ENCODE peak calls at places on chromosomes 2 and 18, in seven cellular contexts. Q is OCI-LY7, J is dorsolateral prefrontal cortex, N is brain microvascular endothelial cell, H is gastrocnemius medialis, Z is WERI-Rb-1, I is AG10803. X is an unnamed sample.

GRCh38 chr2:172455121-172455515 is 27.7 kb downstream of the ITGA6 start:
- DNase-seq in J (no peak), Z (no peak), H (no peak), N (no peak), Q (no peak), I (no peak), X (no peak)

GRCh38 chr2:231464576-231465540 is 574 bp upstream of the NCL start:
- DNase-seq in Q (peak), N (peak), Z (peak), J (peak), I (no peak), H (peak), X (peak)

GRCh38 chr18:4636957-4637356 is 181.8 kb upstream of the DLGAP1 start:
- DNase-seq in Z (no peak), H (no peak), Q (peak), N (no peak), I (no peak), J (no peak), X (peak)

GRCh38 chr2:20080415-20080814 is 29.0 kb upstream of the LAPTM4A start:
- DNase-seq in I (no peak), Z (no peak), Q (no peak), N (no peak), H (no peak), J (no peak), X (no peak)

GRCh38 chr2:23385351-23385747 is 370 bp downstream of the KLHL29 start:
- DNase-seq in H (no peak), N (no peak), Q (peak), I (peak), J (peak), Z (peak), X (peak)

GRCh38 chr2:118614856-118615255 is 232.6 kb downstream of the EN1 start:
- DNase-seq in J (no peak), Q (no peak), Z (no peak), I (peak), H (no peak), N (peak), X (no peak)

GRCh38 chr2:240353086-240353798 is 82.2 kb upstream of the GPC1 start:
- DNase-seq in N (no peak), I (no peak), Q (no peak), J (peak), Z (no peak), H (no peak), X (no peak)

GRCh38 chr2:10911291-10912075 is at the start of gene KCNF1:
- DNase-seq in I (peak), Z (peak), H (no peak), Q (no peak), N (no peak), J (peak), X (no peak)

GRCh38 chr2:42117923-42118758 is 51.0 kb upstream of the EML4 start:
- DNase-seq in I (peak), H (no peak), N (peak), Q (peak), J (no peak), Z (no peak), X (peak)

GRCh38 chr2:198168651-198169050 is 364.3 kb downstream of the PLCL1 start:
- DNase-seq in Q (no peak), H (no peak), N (no peak), J (no peak), Z (no peak), I (peak), X (no peak)

GRCh38 chr18:63192885-63193349 is 126.7 kb downstream of the BCL2 start:
- DNase-seq in Z (no peak), I (no peak), N (no peak), J (no peak), Q (no peak), H (peak), X (peak)

GRCh38 chr2:64049633-64050220 is 30.5 kb upstream of the VPS54 start:
- DNase-seq in Z (peak), I (peak), Q (peak), H (peak), N (peak), J (peak), X (peak)

GRCh38 chr2:216904554-216904953 is 44.7 kb upstream of the TNP1 start:
- DNase-seq in Z (no peak), I (no peak), Q (no peak), H (no peak), J (no peak), N (no peak), X (no peak)

GRCh38 chr2:188725981-188726380 is 248.2 kb upstream of the COL3A1 start:
- DNase-seq in Q (no peak), N (no peak), J (no peak), I (peak), H (no peak), Z (no peak), X (no peak)

GRCh38 chr2:181955010-181955409 is 30.6 kb upstream of the PPP1R1C start:
- DNase-seq in N (peak), H (no peak), Z (no peak), Q (no peak), J (no peak), I (peak), X (no peak)

GRCh38 chr2:188293601-188294482 is 2.2 kb downstream of the GULP1 start:
- DNase-seq in H (peak), I (peak), Z (peak), Q (no peak), N (peak), J (peak), X (no peak)

GRCh38 chr2:10036095-10036879 is 7.1 kb upstream of the KLF11 start:
- DNase-seq in I (peak), Z (no peak), H (peak), J (peak), N (peak), Q (peak), X (peak)

GRCh38 chr18:3998698-3999333 is 456.3 kb downstream of the DLGAP1 start:
- DNase-seq in H (no peak), N (peak), Q (peak), J (no peak), Z (no peak), I (peak), X (peak)

GRCh38 chr2:15181092-15181745 is 379.9 kb downstream of the NBAS start:
- DNase-seq in I (no peak), J (no peak), Z (no peak), H (no peak), N (no peak), Q (no peak), X (no peak)

GRCh38 chr2:18829976-18830375 is 240.6 kb upstream of the NT5C1B start:
- DNase-seq in Q (no peak), Z (no peak), N (no peak), I (peak), J (no peak), H (no peak), X (no peak)

GRCh38 chr2:130165293-130166016 is 15.9 kb downstream of the SMPD4 start:
- DNase-seq in J (no peak), Z (no peak), H (no peak), Q (no peak), I (no peak), N (no peak), X (no peak)

GRCh38 chr2:175175320-175175719 is 6.2 kb downstream of the ATP5MC3 start:
- DNase-seq in Q (no peak), N (no peak), H (no peak), J (no peak), Z (no peak), I (no peak), X (no peak)
- H3K4me3 ChIP-seq in Q (no peak), N (no peak), H (no peak), J (no peak), Z (no peak), I (no peak), X (no peak)

GRCh38 chr18:55778731-55779460 is 190.9 kb upstream of the TCF4 start:
- DNase-seq in N (no peak), J (no peak), Q (no peak), Z (no peak), I (peak), H (no peak), X (peak)

GRCh38 chr18:55777666-55778304 is 189.8 kb upstream of the TCF4 start:
- DNase-seq in N (no peak), Q (no peak), J (no peak), Z (no peak), H (no peak), I (peak), X (no peak)

GRCh38 chr18:55779461-55779710 is 191.4 kb upstream of the TCF4 start:
- DNase-seq in Q (no peak), J (peak), N (no peak), I (peak), H (no peak), Z (no peak), X (peak)

GRCh38 chr18:55774505-55774904 is 186.5 kb upstream of the TCF4 start:
- DNase-seq in N (no peak), I (no peak), Z (no peak), Q (no peak), H (no peak), J (no peak), X (no peak)

DNA sequence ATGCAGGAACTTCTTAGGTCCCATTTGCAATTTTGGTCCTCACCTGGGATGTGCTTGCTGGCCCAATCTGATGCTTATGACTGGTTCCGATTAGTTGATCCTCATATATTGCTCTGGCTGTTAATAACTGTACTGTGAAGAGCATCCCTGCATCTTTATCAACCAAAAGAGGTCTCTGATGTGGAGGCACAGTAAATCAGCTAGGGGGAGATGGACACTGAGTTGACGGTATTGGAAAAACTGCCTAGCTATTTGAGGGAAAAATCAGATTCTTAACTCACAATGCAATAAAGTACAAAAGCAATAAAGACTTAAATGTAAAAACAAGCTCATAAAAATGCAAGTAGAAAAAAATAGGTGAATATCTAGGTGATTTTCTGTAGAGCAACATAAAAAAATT is 188.0 kb upstream of the TCF4 start:
- DNase-seq in I (no peak), J (no peak), Q (no peak), H (no peak), Z (no peak), N (no peak), X (no peak)
- TF ChIP-seq CTCF in I (peak), J (no peak), Q (no peak), H (no peak), Z (no peak), N (peak), X (no peak)

DNA sequence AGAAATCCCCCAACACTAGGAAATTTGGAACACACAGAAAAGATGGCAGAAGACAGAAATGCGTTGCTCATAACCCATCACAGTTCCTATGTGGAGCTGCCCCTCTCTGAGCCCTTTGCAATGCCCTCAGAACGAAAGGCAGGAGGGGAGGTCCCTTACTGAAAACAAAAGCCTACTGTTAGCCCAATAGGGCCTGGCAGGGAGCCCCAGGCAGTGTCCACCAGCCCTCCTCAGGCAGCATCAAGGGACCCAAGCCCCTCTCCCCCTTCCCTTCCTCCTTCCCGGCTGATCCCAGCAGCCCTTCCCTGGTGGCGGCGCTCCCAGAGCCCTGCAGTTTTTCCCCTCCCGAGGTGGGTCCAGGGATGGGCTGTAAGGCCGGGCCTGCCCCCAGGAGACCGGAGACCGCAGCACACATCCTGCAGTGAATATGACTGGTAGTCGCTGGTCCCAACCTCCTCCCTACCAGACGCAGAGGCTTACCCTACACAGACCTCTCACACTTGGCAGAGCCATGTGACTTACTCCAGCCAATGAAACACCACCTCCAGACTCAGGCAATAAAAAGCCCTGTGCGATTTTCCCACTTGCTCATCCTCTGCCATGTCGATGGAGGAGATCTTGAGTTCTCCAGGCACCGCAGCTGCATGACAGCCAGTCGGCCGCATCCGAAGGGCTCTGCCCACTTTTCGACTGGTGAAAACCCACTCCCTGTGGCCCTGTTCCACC is 19.4 kb upstream of the DUSP2 start:
- DNase-seq in H (no peak), Q (peak), Z (no peak), I (no peak), J (no peak), N (no peak), X (peak)
- H3K4me3 ChIP-seq in H (no peak), Q (peak), Z (no peak), I (no peak), J (peak), N (no peak), X (peak)

GRCh38 chr2:39629646-39630045 is 36.1 kb upstream of the TMEM178A start:
- DNase-seq in J (no peak), N (no peak), Z (no peak), I (no peak), H (no peak), Q (no peak), X (no peak)

GRCh38 chr2:39631256-39631655 is 34.5 kb upstream of the TMEM178A start:
- DNase-seq in I (no peak), Q (no peak), Z (no peak), J (no peak), N (no peak), H (no peak), X (no peak)

GRCh38 chr2:39636306-39636705 is 29.4 kb upstream of the TMEM178A start:
- DNase-seq in J (no peak), I (peak), N (no peak), Q (no peak), H (no peak), Z (no peak), X (no peak)

GRCh38 chr2:39631715-39632114 is 34.0 kb upstream of the TMEM178A start:
- DNase-seq in Z (no peak), J (no peak), Q (no peak), I (peak), H (no peak), N (peak), X (no peak)

GRCh38 chr2:39632871-39633270 is 32.8 kb upstream of the TMEM178A start:
- DNase-seq in Q (no peak), N (peak), I (peak), J (no peak), Z (no peak), H (no peak), X (no peak)
- TF ChIP-seq CTCF in Q (no peak), N (no peak), I (no peak), J (no peak), Z (no peak), H (no peak), X (no peak)

GRCh38 chr2:169840747-169841142 is 13.5 kb downstream of the UBR3 start:
- DNase-seq in I (no peak), N (no peak), Q (no peak), J (no peak), Z (no peak), H (no peak), X (no peak)
- H3K4me3 ChIP-seq in I (no peak), N (no peak), Q (no peak), J (no peak), Z (no peak), H (no peak), X (no peak)